ENCODE peak calls at places on chromosomes 3 and 15, in seven cellular contexts. One of them, this sample, is unnamed.

GRCh38 chr15:70504305-70504951 is 258.9 kb downstream of the UACA start:
- DNase-seq in stimulated activated CD8-positive, alpha-beta memory T cell treated with anti-CD3 and anti-CD28 coated beads, Interleukin-4, amount 100 ng/mL, for 4 hours: no peak
- DNase-seq in DMS153: no peak
- DNase-seq in Peyer's patch: peak; percentile 79
- DNase-seq in stimulated activated CD4-positive, alpha-beta T cell treated with anti-CD3 and anti-CD28 coated beads, TNF-alpha, amount 100 ng/mL, for 4 hours: no peak
- DNase-seq in cortex of kidney: no peak
- DNase-seq in HEK293T: no peak
- DNase-seq in this sample: no peak

GRCh38 chr15:76972420-76973361 is 22.2 kb upstream of the PSTPIP1 start:
- DNase-seq in DMS153: no peak
- DNase-seq in stimulated activated CD4-positive, alpha-beta T cell treated with anti-CD3 and anti-CD28 coated beads, TNF-alpha, amount 100 ng/mL, for 4 hours: no peak
- DNase-seq in HEK293T: no peak
- DNase-seq in cortex of kidney: no peak
- DNase-seq in Peyer's patch: no peak
- DNase-seq in stimulated activated CD8-positive, alpha-beta memory T cell treated with anti-CD3 and anti-CD28 coated beads, Interleukin-4, amount 100 ng/mL, for 4 hours: no peak
- DNase-seq in this sample: no peak

GRCh38 chr3:129313415-129313982 is 34.8 kb downstream of the HMCES start:
- DNase-seq in DMS153: no peak
- DNase-seq in HEK293T: no peak
- DNase-seq in Peyer's patch: no peak
- DNase-seq in cortex of kidney: no peak
- DNase-seq in stimulated activated CD8-positive, alpha-beta memory T cell treated with anti-CD3 and anti-CD28 coated beads, Interleukin-4, amount 100 ng/mL, for 4 hours: no peak
- DNase-seq in stimulated activated CD4-positive, alpha-beta T cell treated with anti-CD3 and anti-CD28 coated beads, TNF-alpha, amount 100 ng/mL, for 4 hours: no peak
- DNase-seq in this sample: no peak

GRCh38 chr3:132554437-132554836 is 42.6 kb upstream of the ACKR4 start:
- DNase-seq in HEK293T: no peak
- DNase-seq in cortex of kidney: no peak
- DNase-seq in DMS153: peak; percentile 92
- DNase-seq in stimulated activated CD4-positive, alpha-beta T cell treated with anti-CD3 and anti-CD28 coated beads, TNF-alpha, amount 100 ng/mL, for 4 hours: no peak
- DNase-seq in stimulated activated CD8-positive, alpha-beta memory T cell treated with anti-CD3 and anti-CD28 coated beads, Interleukin-4, amount 100 ng/mL, for 4 hours: no peak
- DNase-seq in Peyer's patch: no peak
- DNase-seq in this sample: no peak

GRCh38 chr3:142896201-142896755 is 7.4 kb upstream of the PCOLCE2 start:
- DNase-seq in Peyer's patch: no peak
- DNase-seq in stimulated activated CD4-positive, alpha-beta T cell treated with anti-CD3 and anti-CD28 coated beads, TNF-alpha, amount 100 ng/mL, for 4 hours: no peak
- DNase-seq in cortex of kidney: no peak
- DNase-seq in HEK293T: no peak
- DNase-seq in DMS153: no peak
- DNase-seq in stimulated activated CD8-positive, alpha-beta memory T cell treated with anti-CD3 and anti-CD28 coated beads, Interleukin-4, amount 100 ng/mL, for 4 hours: no peak
- DNase-seq in this sample: no peak

GRCh38 chr3:114121996-114122709 is 56.7 kb downstream of the DRD3 start:
- DNase-seq in HEK293T: no peak
- DNase-seq in DMS153: no peak
- DNase-seq in stimulated activated CD8-positive, alpha-beta memory T cell treated with anti-CD3 and anti-CD28 coated beads, Interleukin-4, amount 100 ng/mL, for 4 hours: no peak
- DNase-seq in stimulated activated CD4-positive, alpha-beta T cell treated with anti-CD3 and anti-CD28 coated beads, TNF-alpha, amount 100 ng/mL, for 4 hours: no peak
- DNase-seq in cortex of kidney: no peak
- DNase-seq in Peyer's patch: no peak
- DNase-seq in this sample: no peak

GRCh38 chr3:128849776-128850542 is 29.5 kb upstream of the ACAD9 start:
- DNase-seq in stimulated activated CD8-positive, alpha-beta memory T cell treated with anti-CD3 and anti-CD28 coated beads, Interleukin-4, amount 100 ng/mL, for 4 hours: no peak
- DNase-seq in cortex of kidney: no peak
- DNase-seq in Peyer's patch: no peak
- DNase-seq in stimulated activated CD4-positive, alpha-beta T cell treated with anti-CD3 and anti-CD28 coated beads, TNF-alpha, amount 100 ng/mL, for 4 hours: no peak
- DNase-seq in DMS153: no peak
- DNase-seq in HEK293T: no peak
- DNase-seq in this sample: no peak

GRCh38 chr3:105868450-105868744 is 415 bp downstream of the CBLB start:
- DNase-seq in stimulated activated CD8-positive, alpha-beta memory T cell treated with anti-CD3 and anti-CD28 coated beads, Interleukin-4, amount 100 ng/mL, for 4 hours: no peak
- DNase-seq in cortex of kidney: no peak
- DNase-seq in Peyer's patch: peak; percentile 49
- DNase-seq in DMS153: no peak
- DNase-seq in HEK293T: peak; percentile 42
- DNase-seq in stimulated activated CD4-positive, alpha-beta T cell treated with anti-CD3 and anti-CD28 coated beads, TNF-alpha, amount 100 ng/mL, for 4 hours: peak; percentile 5
- DNase-seq in this sample: peak; percentile 59

GRCh38 chr15:91839867-91840266 is 13.6 kb upstream of the SLCO3A1 start:
- DNase-seq in stimulated activated CD4-positive, alpha-beta T cell treated with anti-CD3 and anti-CD28 coated beads, TNF-alpha, amount 100 ng/mL, for 4 hours: no peak
- DNase-seq in Peyer's patch: no peak
- DNase-seq in stimulated activated CD8-positive, alpha-beta memory T cell treated with anti-CD3 and anti-CD28 coated beads, Interleukin-4, amount 100 ng/mL, for 4 hours: no peak
- DNase-seq in cortex of kidney: no peak
- DNase-seq in HEK293T: no peak
- DNase-seq in DMS153: no peak
- DNase-seq in this sample: no peak

GRCh38 chr15:38531509-38531908 is 33.1 kb downstream of the RASGRP1 start:
- DNase-seq in stimulated activated CD8-positive, alpha-beta memory T cell treated with anti-CD3 and anti-CD28 coated beads, Interleukin-4, amount 100 ng/mL, for 4 hours: no peak
- DNase-seq in DMS153: no peak
- DNase-seq in HEK293T: no peak
- DNase-seq in stimulated activated CD4-positive, alpha-beta T cell treated with anti-CD3 and anti-CD28 coated beads, TNF-alpha, amount 100 ng/mL, for 4 hours: no peak
- DNase-seq in Peyer's patch: no peak
- DNase-seq in cortex of kidney: no peak
- DNase-seq in this sample: no peak

GRCh38 chr3:106255870-106256248 is 387.0 kb upstream of the CBLB start:
- DNase-seq in cortex of kidney: no peak
- DNase-seq in stimulated activated CD8-positive, alpha-beta memory T cell treated with anti-CD3 and anti-CD28 coated beads, Interleukin-4, amount 100 ng/mL, for 4 hours: no peak
- DNase-seq in HEK293T: no peak
- DNase-seq in stimulated activated CD4-positive, alpha-beta T cell treated with anti-CD3 and anti-CD28 coated beads, TNF-alpha, amount 100 ng/mL, for 4 hours: no peak
- DNase-seq in Peyer's patch: peak; percentile 88
- DNase-seq in DMS153: no peak
- DNase-seq in this sample: no peak

GRCh38 chr3:28745904-28746617 is 397.4 kb upstream of the AZI2 start:
- DNase-seq in stimulated activated CD4-positive, alpha-beta T cell treated with anti-CD3 and anti-CD28 coated beads, TNF-alpha, amount 100 ng/mL, for 4 hours: no peak
- DNase-seq in DMS153: no peak
- DNase-seq in cortex of kidney: no peak
- DNase-seq in Peyer's patch: no peak
- DNase-seq in HEK293T: no peak
- DNase-seq in stimulated activated CD8-positive, alpha-beta memory T cell treated with anti-CD3 and anti-CD28 coated beads, Interleukin-4, amount 100 ng/mL, for 4 hours: no peak
- DNase-seq in this sample: no peak

GRCh38 chr3:149808209-149808829 is 4.7 kb upstream of the RNF13 start:
- DNase-seq in cortex of kidney: no peak
- DNase-seq in Peyer's patch: peak; percentile 70
- DNase-seq in stimulated activated CD4-positive, alpha-beta T cell treated with anti-CD3 and anti-CD28 coated beads, TNF-alpha, amount 100 ng/mL, for 4 hours: peak; percentile 36
- DNase-seq in HEK293T: peak; percentile 73
- DNase-seq in DMS153: peak; percentile 65
- DNase-seq in stimulated activated CD8-positive, alpha-beta memory T cell treated with anti-CD3 and anti-CD28 coated beads, Interleukin-4, amount 100 ng/mL, for 4 hours: peak; percentile 24
- DNase-seq in this sample: peak; percentile 80

GRCh38 chr3:106707347-106707746 is 669.9 kb upstream of the CCDC54 start:
- DNase-seq in Peyer's patch: no peak
- DNase-seq in stimulated activated CD8-positive, alpha-beta memory T cell treated with anti-CD3 and anti-CD28 coated beads, Interleukin-4, amount 100 ng/mL, for 4 hours: no peak
- DNase-seq in HEK293T: no peak
- DNase-seq in stimulated activated CD4-positive, alpha-beta T cell treated with anti-CD3 and anti-CD28 coated beads, TNF-alpha, amount 100 ng/mL, for 4 hours: no peak
- DNase-seq in cortex of kidney: no peak
- DNase-seq in DMS153: no peak
- DNase-seq in this sample: no peak

GRCh38 chr3:32109256-32109655 is 2.8 kb downstream of the GPD1L start:
- DNase-seq in cortex of kidney: no peak
- DNase-seq in Peyer's patch: peak; percentile 30
- DNase-seq in stimulated activated CD8-positive, alpha-beta memory T cell treated with anti-CD3 and anti-CD28 coated beads, Interleukin-4, amount 100 ng/mL, for 4 hours: no peak
- DNase-seq in HEK293T: no peak
- DNase-seq in stimulated activated CD4-positive, alpha-beta T cell treated with anti-CD3 and anti-CD28 coated beads, TNF-alpha, amount 100 ng/mL, for 4 hours: no peak
- DNase-seq in DMS153: no peak
- DNase-seq in this sample: peak; percentile 87

GRCh38 chr15:65318870-65319356 is 14.4 kb downstream of the RNU5B-1 start:
- DNase-seq in DMS153: no peak
- DNase-seq in stimulated activated CD4-positive, alpha-beta T cell treated with anti-CD3 and anti-CD28 coated beads, TNF-alpha, amount 100 ng/mL, for 4 hours: peak; percentile 64
- DNase-seq in HEK293T: peak; percentile 89
- DNase-seq in stimulated activated CD8-positive, alpha-beta memory T cell treated with anti-CD3 and anti-CD28 coated beads, Interleukin-4, amount 100 ng/mL, for 4 hours: peak; percentile 47
- DNase-seq in Peyer's patch: peak; percentile 61
- DNase-seq in cortex of kidney: no peak
- DNase-seq in this sample: peak; percentile 86

GRCh38 chr3:177379045-177379444 is 181.8 kb upstream of the TBL1XR1 start:
- DNase-seq in HEK293T: no peak
- DNase-seq in Peyer's patch: no peak
- DNase-seq in stimulated activated CD8-positive, alpha-beta memory T cell treated with anti-CD3 and anti-CD28 coated beads, Interleukin-4, amount 100 ng/mL, for 4 hours: no peak
- DNase-seq in DMS153: no peak
- DNase-seq in stimulated activated CD4-positive, alpha-beta T cell treated with anti-CD3 and anti-CD28 coated beads, TNF-alpha, amount 100 ng/mL, for 4 hours: no peak
- DNase-seq in cortex of kidney: no peak
- DNase-seq in this sample: no peak

GRCh38 chr15:56038015-56038414 is 44.6 kb upstream of the NEDD4 start:
- DNase-seq in HEK293T: no peak
- DNase-seq in stimulated activated CD4-positive, alpha-beta T cell treated with anti-CD3 and anti-CD28 coated beads, TNF-alpha, amount 100 ng/mL, for 4 hours: no peak
- DNase-seq in Peyer's patch: no peak
- DNase-seq in DMS153: no peak
- DNase-seq in cortex of kidney: no peak
- DNase-seq in stimulated activated CD8-positive, alpha-beta memory T cell treated with anti-CD3 and anti-CD28 coated beads, Interleukin-4, amount 100 ng/mL, for 4 hours: no peak
- DNase-seq in this sample: no peak

GRCh38 chr3:148746053-148746452 is 48.4 kb downstream of the AGTR1 start:
- DNase-seq in Peyer's patch: no peak
- DNase-seq in stimulated activated CD4-positive, alpha-beta T cell treated with anti-CD3 and anti-CD28 coated beads, TNF-alpha, amount 100 ng/mL, for 4 hours: no peak
- DNase-seq in cortex of kidney: no peak
- DNase-seq in DMS153: no peak
- DNase-seq in stimulated activated CD8-positive, alpha-beta memory T cell treated with anti-CD3 and anti-CD28 coated beads, Interleukin-4, amount 100 ng/mL, for 4 hours: no peak
- DNase-seq in HEK293T: no peak
- DNase-seq in this sample: no peak

GRCh38 chr3:71786551-71786950 is 1.6 kb upstream of the PROK2 start:
- DNase-seq in HEK293T: no peak
- DNase-seq in cortex of kidney: no peak
- DNase-seq in Peyer's patch: no peak
- DNase-seq in DMS153: no peak
- DNase-seq in stimulated activated CD8-positive, alpha-beta memory T cell treated with anti-CD3 and anti-CD28 coated beads, Interleukin-4, amount 100 ng/mL, for 4 hours: no peak
- DNase-seq in stimulated activated CD4-positive, alpha-beta T cell treated with anti-CD3 and anti-CD28 coated beads, TNF-alpha, amount 100 ng/mL, for 4 hours: no peak
- DNase-seq in this sample: no peak

GRCh38 chr15:101528917-101529299 is 39.4 kb upstream of the PCSK6 start:
- DNase-seq in stimulated activated CD4-positive, alpha-beta T cell treated with anti-CD3 and anti-CD28 coated beads, TNF-alpha, amount 100 ng/mL, for 4 hours: no peak
- DNase-seq in Peyer's patch: no peak
- DNase-seq in HEK293T: no peak
- DNase-seq in cortex of kidney: no peak
- DNase-seq in DMS153: no peak
- DNase-seq in stimulated activated CD8-positive, alpha-beta memory T cell treated with anti-CD3 and anti-CD28 coated beads, Interleukin-4, amount 100 ng/mL, for 4 hours: no peak
- DNase-seq in this sample: no peak

This sample was measured in dorsolateral prefrontal cortex.